ENCODE peak calls at places on chromosomes 13 and 19, in nine cellular contexts. Y, X, C, O, A, P, L, G and F are unnamed samples.

GRCh38 chr13:69970521-69970920 is 137.1 kb upstream of the ATXN8OS start:
- DNase-seq in Y (no peak), X (peak), A (peak), C (no peak), G (no peak), L (no peak), O (no peak), P (no peak), F (no peak)

GRCh38 chr19:9151367-9151766 is 11.2 kb downstream of the ZNF317 start:
- DNase-seq in X (no peak), G (no peak), O (peak), A (no peak), Y (no peak), L (no peak), C (no peak), P (no peak), F (no peak)

GRCh38 chr19:58153386-58153785 is 2.8 kb upstream of the ZNF329 start:
- DNase-seq in C (peak), Y (no peak), P (no peak), L (no peak), X (no peak), O (no peak), A (no peak), G (no peak), F (no peak)

GRCh38 chr19:39263912-39264305 is 4.3 kb upstream of the IFNL2 start:
- DNase-seq in Y (no peak), P (no peak), L (no peak), G (no peak), A (no peak), C (no peak), O (no peak), X (no peak), F (no peak)

GRCh38 chr13:35856084-35856483 is 275.1 kb downstream of the DCLK1 start:
- DNase-seq in C (no peak), P (no peak), A (no peak), L (no peak), O (no peak), G (no peak), X (no peak), Y (no peak), F (no peak)

GRCh38 chr13:72204291-72204690 is 337.3 kb upstream of the DACH1 start:
- DNase-seq in A (no peak), G (no peak), L (no peak), C (no peak), X (peak), P (no peak), O (no peak), Y (no peak), F (no peak)

GRCh38 chr13:52846567-52847321 is 1.7 kb downstream of the PCDH8 start:
- DNase-seq in C (no peak), G (no peak), P (no peak), A (peak), L (no peak), O (no peak), Y (peak), X (peak), F (no peak)

GRCh38 chr19:10615429-10616023 is 9.8 kb upstream of the SLC44A2 start:
- DNase-seq in P (no peak), C (no peak), G (no peak), O (no peak), X (no peak), L (no peak), Y (no peak), A (no peak), F (no peak)

GRCh38 chr19:30053558-30053957 is 111.5 kb downstream of the URI1 start:
- DNase-seq in G (no peak), P (no peak), Y (no peak), A (no peak), X (no peak), L (no peak), C (no peak), O (no peak), F (no peak)

GRCh38 chr13:47004022-47004421 is 107.2 kb upstream of the HTR2A start:
- DNase-seq in P (no peak), X (peak), G (no peak), Y (no peak), O (no peak), C (no peak), L (no peak), A (no peak), F (no peak)
- TF ChIP-seq CTCF in P (no peak), X (peak), G (no peak), Y (no peak), O (no peak), C (no peak), L (no peak), A (no peak), F (no peak)

DNA sequence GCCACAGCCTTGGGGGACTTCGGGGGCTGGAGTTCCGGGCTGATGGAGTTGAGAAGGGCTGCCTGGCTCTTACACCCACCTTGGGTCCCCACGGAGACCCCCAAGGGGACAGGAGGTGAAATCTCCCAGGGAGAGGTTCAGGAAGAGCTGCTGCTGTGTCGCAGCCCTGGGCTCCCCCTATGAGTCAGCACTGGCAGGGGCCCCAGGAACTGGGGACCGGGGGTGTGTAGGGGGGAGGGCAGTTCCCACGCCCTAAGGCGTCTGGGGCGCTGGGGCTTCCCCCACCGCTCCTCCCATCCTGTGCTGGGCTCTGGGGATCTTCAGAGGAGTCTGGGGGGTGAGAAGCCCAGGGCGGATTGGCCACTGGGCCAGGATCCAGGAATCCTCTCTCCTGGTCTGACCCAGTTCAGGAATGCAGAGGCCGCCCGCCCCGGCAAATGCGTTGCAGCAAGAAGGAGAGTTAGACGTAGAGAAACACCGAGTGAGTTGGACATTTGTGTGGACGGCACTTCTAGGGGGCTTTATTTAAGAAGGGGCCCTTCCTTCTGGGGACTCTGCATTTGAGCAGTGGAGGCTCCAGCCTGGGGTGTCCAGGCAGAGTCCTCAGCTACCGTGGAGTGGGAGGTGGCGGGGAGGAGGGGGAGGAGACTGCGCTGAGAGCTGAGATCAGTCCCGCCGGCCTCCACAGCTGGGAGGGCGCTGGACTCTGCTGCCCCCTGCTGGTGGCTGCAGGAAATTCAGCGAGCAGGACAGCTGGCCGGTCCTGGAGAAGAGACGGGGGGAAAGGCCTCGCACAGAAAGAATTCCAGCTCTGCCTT is 15.0 kb upstream of the NANOS3 start:
- DNase-seq in X (peak), P (peak), Y (peak), A (peak), O (peak), L (peak), G (peak), C (peak), F (peak)
- H3K27ac ChIP-seq in X (peak), P (no peak), Y (peak), A (peak), O (peak), L (peak), G (peak), C (peak), F (peak)

GRCh38 chr19:47514869-47515588 is at the start of gene NAPA:
- DNase-seq in O (peak), L (peak), X (peak), G (peak), Y (peak), P (peak), C (peak), A (peak), F (peak)
- TF ChIP-seq CTCF in O (no peak), L (no peak), X (no peak), G (no peak), Y (no peak), P (no peak), C (no peak), A (no peak), F (no peak)

DNA sequence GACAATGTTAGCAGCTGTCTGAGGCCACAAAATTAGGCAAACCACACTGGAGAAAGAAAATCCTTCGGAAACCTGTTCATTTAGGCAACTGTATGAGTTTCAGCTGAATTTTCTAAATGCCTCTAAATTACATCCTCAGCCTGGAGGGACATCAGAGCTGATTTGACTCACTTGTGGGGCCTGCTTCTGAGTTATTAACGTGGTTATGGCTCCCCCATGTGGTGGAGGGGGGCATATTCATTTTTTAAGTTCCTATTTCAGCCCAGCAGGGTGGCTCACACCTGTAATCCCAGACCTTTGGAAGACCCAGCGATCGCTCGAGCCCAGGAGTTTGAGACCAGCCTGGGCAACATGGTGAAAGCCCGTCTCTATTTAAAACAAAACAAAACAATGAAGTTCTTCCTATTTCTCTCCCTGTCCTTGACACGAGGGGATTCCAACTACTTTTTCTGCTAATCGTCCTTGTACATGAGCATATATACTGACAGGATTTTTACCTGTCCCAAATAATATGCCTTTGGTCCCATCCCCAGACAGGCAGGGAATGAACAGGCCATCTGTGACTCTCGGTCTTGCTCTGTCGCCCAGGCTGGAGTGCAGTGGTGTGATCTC is 31.5 kb upstream of the HIF3A start:
- DNase-seq in G (no peak), C (peak), O (no peak), A (peak), Y (peak), P (peak), X (peak), L (peak), F (peak)
- H3K27ac ChIP-seq in G (no peak), C (no peak), O (no peak), A (no peak), Y (no peak), P (no peak), X (no peak), L (no peak), F (no peak)

GRCh38 chr19:4360641-4361151 is 17.3 kb downstream of the MPND start:
- DNase-seq in C (no peak), P (no peak), L (no peak), Y (no peak), O (peak), X (no peak), A (no peak), G (no peak), F (no peak)
- TF ChIP-seq CTCF in C (no peak), P (no peak), L (peak), Y (no peak), O (no peak), X (no peak), A (no peak), G (no peak), F (no peak)

GRCh38 chr19:2774083-2774679 is 8.9 kb downstream of the SGTA start:
- DNase-seq in G (no peak), Y (no peak), L (no peak), X (no peak), P (peak), C (no peak), O (no peak), A (no peak), F (no peak)
- H3K27ac ChIP-seq in G (no peak), Y (no peak), L (no peak), X (no peak), P (peak), C (no peak), O (no peak), A (no peak), F (no peak)

GRCh38 chr13:31699650-31700049 is 39.7 kb upstream of the RXFP2 start:
- DNase-seq in G (no peak), P (peak), Y (no peak), A (peak), O (no peak), X (no peak), L (no peak), C (no peak), F (no peak)
- TF ChIP-seq CTCF in G (no peak), P (peak), Y (no peak), A (peak), O (no peak), X (no peak), L (no peak), C (no peak), F (no peak)

GRCh38 chr13:110379358-110379757 is 72.3 kb downstream of the COL4A2 start:
- DNase-seq in G (no peak), A (no peak), Y (no peak), O (no peak), C (no peak), X (no peak), P (no peak), L (no peak), F (no peak)

GRCh38 chr13:110379905-110380341 is 72.8 kb downstream of the COL4A2 start:
- DNase-seq in G (no peak), O (no peak), L (no peak), P (no peak), A (no peak), C (peak), X (peak), Y (no peak), F (no peak)

GRCh38 chr13:110376120-110376519 is 69.0 kb downstream of the COL4A2 start:
- DNase-seq in L (no peak), Y (no peak), X (peak), P (no peak), C (no peak), O (no peak), G (no peak), A (peak), F (no peak)

GRCh38 chr13:110374644-110375370 is 67.7 kb downstream of the COL4A2 start:
- DNase-seq in P (no peak), Y (no peak), L (no peak), O (no peak), G (no peak), A (no peak), X (no peak), C (no peak), F (no peak)

DNA sequence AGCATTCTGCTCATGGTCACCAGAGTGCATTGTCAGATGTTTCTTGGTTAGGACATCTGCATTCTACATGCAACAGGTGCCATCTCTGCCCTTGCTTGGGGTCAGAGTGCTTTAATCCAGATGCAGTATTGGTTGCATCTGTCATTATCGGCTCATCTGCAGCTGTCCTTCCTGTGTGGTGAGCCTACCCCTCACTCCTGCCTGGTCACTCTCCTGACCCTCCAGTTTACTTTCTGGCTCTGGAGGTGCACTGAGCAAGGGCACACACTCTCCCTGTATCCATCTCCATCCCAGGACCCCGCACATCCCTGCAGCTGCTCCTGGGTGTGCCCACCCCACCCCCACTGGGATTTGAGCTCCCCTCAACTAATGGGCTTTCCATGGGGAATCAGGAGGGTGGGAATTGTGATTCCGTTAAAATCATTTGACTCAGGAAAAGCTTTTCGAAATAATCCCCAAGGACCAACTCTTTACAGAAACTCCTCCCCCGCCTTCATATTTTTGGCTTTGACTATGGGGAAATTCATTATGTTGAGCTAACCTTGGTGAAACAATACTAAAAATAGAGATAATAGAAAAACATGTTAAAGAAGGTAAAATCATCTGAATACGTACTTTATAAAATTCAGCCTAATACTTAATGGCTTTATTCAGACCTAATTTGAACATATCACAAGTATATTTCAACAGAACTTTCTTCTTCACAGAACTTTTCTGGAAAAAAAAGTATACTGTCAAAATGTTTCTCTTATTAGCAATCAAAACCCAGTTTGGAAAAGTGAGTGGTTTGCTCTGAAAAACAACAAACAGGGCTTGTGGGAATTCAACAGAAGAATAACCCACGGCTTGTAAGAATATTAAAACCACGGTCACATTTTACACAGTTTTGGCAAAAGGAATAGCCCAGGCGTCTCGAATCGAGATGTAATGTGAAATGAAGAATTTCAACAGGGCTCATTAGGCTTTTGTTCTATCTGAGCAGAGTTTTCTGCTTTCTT is 70.4 kb downstream of the COL4A2 start:
- DNase-seq in G (no peak), Y (no peak), C (no peak), A (no peak), P (no peak), X (no peak), O (no peak), L (no peak), F (no peak)
- H3K27ac ChIP-seq in G (peak), Y (peak), C (no peak), A (no peak), P (no peak), X (no peak), O (peak), L (no peak), F (no peak)

DNA sequence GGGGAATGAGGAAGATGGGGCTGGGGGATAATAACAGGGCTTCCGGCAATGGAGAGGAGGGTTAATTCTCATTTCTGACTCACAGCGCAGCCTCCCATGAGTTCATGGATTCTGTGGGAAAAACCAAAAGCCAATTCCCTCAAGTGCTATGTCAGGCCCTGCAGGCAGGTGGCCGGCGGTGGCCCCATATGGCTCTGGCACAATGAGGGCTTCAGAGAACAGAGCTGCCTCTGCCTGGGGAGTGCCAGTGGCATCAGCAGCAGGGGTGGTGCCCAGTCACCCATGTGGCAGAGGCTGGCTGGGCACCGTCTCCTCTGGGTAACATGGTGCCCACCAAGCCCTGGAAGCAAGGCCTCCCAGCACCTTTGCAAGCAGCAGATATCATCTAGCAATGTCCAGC is 69.1 kb downstream of the ALOX5AP start:
- DNase-seq in P (no peak), G (no peak), O (no peak), C (no peak), X (no peak), Y (no peak), L (no peak), A (no peak), F (no peak)
- TF ChIP-seq CTCF in P (no peak), G (no peak), O (no peak), C (peak), X (peak), Y (no peak), L (peak), A (no peak), F (no peak)

GRCh38 chr19:12933287-12934072 is at the start of gene FARSA:
- DNase-seq in A (peak), C (peak), L (peak), Y (peak), X (peak), P (peak), G (peak), O (peak), F (peak)

GRCh38 chr19:12936582-12936981 is 1.8 kb upstream of the CALR start:
- DNase-seq in G (no peak), L (no peak), A (no peak), P (peak), O (no peak), X (no peak), Y (no peak), C (no peak), F (no peak)

GRCh38 chr19:12930002-12930645 is 3.4 kb downstream of the FARSA start:
- DNase-seq in O (no peak), P (no peak), Y (no peak), L (no peak), A (no peak), X (no peak), C (no peak), G (no peak), F (no peak)

GRCh38 chr19:12935071-12935470 is 1.6 kb upstream of the FARSA start:
- DNase-seq in A (no peak), G (no peak), X (no peak), O (no peak), L (no peak), P (no peak), C (no peak), Y (no peak), F (no peak)

DNA sequence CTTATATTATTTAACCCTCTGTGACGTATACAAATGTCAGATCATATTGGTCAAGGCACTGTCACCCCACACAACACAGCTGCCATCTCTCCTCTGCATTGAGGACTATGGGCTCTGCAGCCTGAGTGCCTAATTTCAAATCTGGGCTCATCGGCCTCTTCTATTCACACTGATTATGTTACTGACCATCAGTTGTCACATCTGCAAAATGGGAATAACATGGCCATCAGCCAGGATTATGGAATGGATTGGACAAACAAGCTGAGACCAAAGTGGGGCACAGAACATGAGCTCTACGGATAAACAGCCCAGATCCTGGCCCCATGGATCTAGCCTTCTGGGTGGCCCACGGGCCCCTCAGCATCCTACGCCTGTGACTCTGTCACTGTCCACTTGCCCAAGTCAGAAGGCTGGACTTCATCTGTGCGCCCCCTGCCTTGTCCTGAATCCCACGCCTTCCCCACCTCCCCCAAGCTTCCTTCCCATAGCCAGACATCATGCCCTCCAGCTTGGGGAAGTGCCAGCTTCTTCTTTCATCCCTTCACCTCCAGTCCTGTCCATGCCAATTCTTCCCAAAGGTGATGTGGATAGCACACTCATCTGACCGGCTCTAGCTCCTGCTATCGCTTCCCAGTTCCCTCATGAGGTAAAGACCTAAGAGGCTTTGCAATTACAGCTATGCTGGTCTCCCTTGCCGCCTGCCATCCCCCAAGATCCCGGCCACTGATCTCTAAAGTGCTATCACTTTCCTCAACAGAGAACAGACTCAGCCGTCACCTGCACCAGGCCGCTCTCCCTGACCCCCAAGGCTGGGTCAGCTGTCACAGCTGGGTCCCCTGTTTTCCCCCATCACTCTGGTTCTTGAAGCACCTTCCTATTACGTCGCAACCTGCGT is 872 bp downstream of the FARSA start:
- DNase-seq in L (no peak), P (no peak), O (no peak), Y (no peak), G (no peak), A (no peak), C (no peak), X (no peak), F (no peak)
- H3K27ac ChIP-seq in L (peak), P (peak), O (peak), Y (peak), G (peak), A (peak), C (peak), X (peak), F (no peak)